ENCODE peak calls at places on chromosome 5, in seven cellular contexts. One of them, this sample, is unnamed.

GRCh38 chr5:7410936-7411511 is 15.1 kb downstream of the ADCY2 start:
- DNase-seq in foreskin fibroblast: no peak
- DNase-seq in heart right ventricle: no peak
- DNase-seq in amygdala: no peak
- DNase-seq in NCI-H526 treated with DMSO at 0.1 percent for 48 hours: no peak
- DNase-seq in activated CD4-positive, alpha-beta T cell treated with anti-CD3 and anti-CD28 coated beads, Interleukin-2, amount 10 ng/mL, durations not matched to agents 7 days and 5 days: no peak
- DNase-seq in fibroblast of mammary gland: no peak
- DNase-seq in this sample: no peak

GRCh38 chr5:43639566-43639965 is 36.6 kb downstream of the NNT start:
- DNase-seq in foreskin fibroblast: no peak
- DNase-seq in heart right ventricle: no peak
- DNase-seq in amygdala: no peak
- DNase-seq in NCI-H526 treated with DMSO at 0.1 percent for 48 hours: no peak
- DNase-seq in activated CD4-positive, alpha-beta T cell treated with anti-CD3 and anti-CD28 coated beads, Interleukin-2, amount 10 ng/mL, durations not matched to agents 7 days and 5 days: no peak
- DNase-seq in fibroblast of mammary gland: peak; percentile 56
- DNase-seq in this sample: no peak

GRCh38 chr5:106311230-106311629 is 1359.5 kb downstream of the EFNA5 start:
- DNase-seq in foreskin fibroblast: no peak
- DNase-seq in heart right ventricle: no peak
- DNase-seq in amygdala: no peak
- DNase-seq in NCI-H526 treated with DMSO at 0.1 percent for 48 hours: no peak
- DNase-seq in activated CD4-positive, alpha-beta T cell treated with anti-CD3 and anti-CD28 coated beads, Interleukin-2, amount 10 ng/mL, durations not matched to agents 7 days and 5 days: no peak
- DNase-seq in fibroblast of mammary gland: no peak
- DNase-seq in this sample: no peak

GRCh38 chr5:109319351-109319750 is 90.4 kb downstream of the PJA2 start:
- DNase-seq in foreskin fibroblast: no peak
- DNase-seq in heart right ventricle: no peak
- DNase-seq in amygdala: no peak
- DNase-seq in NCI-H526 treated with DMSO at 0.1 percent for 48 hours: no peak
- DNase-seq in activated CD4-positive, alpha-beta T cell treated with anti-CD3 and anti-CD28 coated beads, Interleukin-2, amount 10 ng/mL, durations not matched to agents 7 days and 5 days: no peak
- DNase-seq in fibroblast of mammary gland: no peak
- DNase-seq in this sample: no peak

GRCh38 chr5:418681-419121 is 24.3 kb upstream of the EXOC3 start:
- DNase-seq in foreskin fibroblast: peak; percentile 64
- DNase-seq in heart right ventricle: no peak
- DNase-seq in amygdala: no peak
- DNase-seq in NCI-H526 treated with DMSO at 0.1 percent for 48 hours: no peak
- DNase-seq in activated CD4-positive, alpha-beta T cell treated with anti-CD3 and anti-CD28 coated beads, Interleukin-2, amount 10 ng/mL, durations not matched to agents 7 days and 5 days: no peak
- DNase-seq in fibroblast of mammary gland: no peak
- DNase-seq in this sample: no peak

GRCh38 chr5:82313016-82313415 is 34.9 kb upstream of the RPS23 start:
- DNase-seq in foreskin fibroblast: no peak
- DNase-seq in heart right ventricle: no peak
- DNase-seq in amygdala: no peak
- DNase-seq in NCI-H526 treated with DMSO at 0.1 percent for 48 hours: no peak
- DNase-seq in activated CD4-positive, alpha-beta T cell treated with anti-CD3 and anti-CD28 coated beads, Interleukin-2, amount 10 ng/mL, durations not matched to agents 7 days and 5 days: no peak
- DNase-seq in fibroblast of mammary gland: no peak
- DNase-seq in this sample: no peak

GRCh38 chr5:21219255-21219654 is 1231.3 kb upstream of the CDH18 start:
- DNase-seq in foreskin fibroblast: no peak
- DNase-seq in heart right ventricle: no peak
- DNase-seq in amygdala: no peak
- DNase-seq in NCI-H526 treated with DMSO at 0.1 percent for 48 hours: no peak
- DNase-seq in activated CD4-positive, alpha-beta T cell treated with anti-CD3 and anti-CD28 coated beads, Interleukin-2, amount 10 ng/mL, durations not matched to agents 7 days and 5 days: no peak
- DNase-seq in fibroblast of mammary gland: no peak
- DNase-seq in this sample: no peak

GRCh38 chr5:68544091-68544655 is 328.6 kb downstream of the PIK3R1 start:
- DNase-seq in foreskin fibroblast: no peak
- DNase-seq in heart right ventricle: no peak
- DNase-seq in amygdala: no peak
- DNase-seq in NCI-H526 treated with DMSO at 0.1 percent for 48 hours: no peak
- DNase-seq in activated CD4-positive, alpha-beta T cell treated with anti-CD3 and anti-CD28 coated beads, Interleukin-2, amount 10 ng/mL, durations not matched to agents 7 days and 5 days: no peak
- DNase-seq in fibroblast of mammary gland: no peak
- DNase-seq in this sample: no peak

GRCh38 chr5:124599048-124599973 is 147.1 kb downstream of the ZNF608 start:
- DNase-seq in foreskin fibroblast: peak; percentile 33
- DNase-seq in heart right ventricle: no peak
- DNase-seq in amygdala: no peak
- DNase-seq in NCI-H526 treated with DMSO at 0.1 percent for 48 hours: peak; percentile 87
- DNase-seq in activated CD4-positive, alpha-beta T cell treated with anti-CD3 and anti-CD28 coated beads, Interleukin-2, amount 10 ng/mL, durations not matched to agents 7 days and 5 days: no peak
- DNase-seq in fibroblast of mammary gland: peak; percentile 5
- DNase-seq in this sample: no peak

GRCh38 chr5:117488976-117489500 is 914.4 kb upstream of the SEMA6A start:
- DNase-seq in foreskin fibroblast: no peak
- DNase-seq in heart right ventricle: no peak
- DNase-seq in amygdala: no peak
- DNase-seq in NCI-H526 treated with DMSO at 0.1 percent for 48 hours: no peak
- DNase-seq in activated CD4-positive, alpha-beta T cell treated with anti-CD3 and anti-CD28 coated beads, Interleukin-2, amount 10 ng/mL, durations not matched to agents 7 days and 5 days: no peak
- DNase-seq in fibroblast of mammary gland: no peak
- DNase-seq in this sample: no peak

GRCh38 chr5:136087961-136088871 is 44.4 kb upstream of the SMAD5 start:
- DNase-seq in foreskin fibroblast: no peak
- DNase-seq in heart right ventricle: peak; percentile 85
- DNase-seq in amygdala: no peak
- DNase-seq in NCI-H526 treated with DMSO at 0.1 percent for 48 hours: no peak
- DNase-seq in activated CD4-positive, alpha-beta T cell treated with anti-CD3 and anti-CD28 coated beads, Interleukin-2, amount 10 ng/mL, durations not matched to agents 7 days and 5 days: no peak
- DNase-seq in fibroblast of mammary gland: peak; percentile 81
- DNase-seq in this sample: peak; percentile 61

GRCh38 chr5:145233461-145233860 is 601.7 kb downstream of the PRELID2 start:
- DNase-seq in foreskin fibroblast: no peak
- DNase-seq in heart right ventricle: no peak
- DNase-seq in amygdala: no peak
- DNase-seq in NCI-H526 treated with DMSO at 0.1 percent for 48 hours: no peak
- DNase-seq in activated CD4-positive, alpha-beta T cell treated with anti-CD3 and anti-CD28 coated beads, Interleukin-2, amount 10 ng/mL, durations not matched to agents 7 days and 5 days: no peak
- DNase-seq in fibroblast of mammary gland: no peak
- DNase-seq in this sample: no peak

GRCh38 chr5:56375011-56375410 is 141.9 kb upstream of the ANKRD55 start:
- DNase-seq in foreskin fibroblast: no peak
- DNase-seq in heart right ventricle: peak; percentile 34
- DNase-seq in amygdala: no peak
- DNase-seq in NCI-H526 treated with DMSO at 0.1 percent for 48 hours: no peak
- DNase-seq in activated CD4-positive, alpha-beta T cell treated with anti-CD3 and anti-CD28 coated beads, Interleukin-2, amount 10 ng/mL, durations not matched to agents 7 days and 5 days: no peak
- DNase-seq in fibroblast of mammary gland: no peak
- DNase-seq in this sample: no peak

GRCh38 chr5:54159153-54159836 is 151.1 kb downstream of the ARL15 start:
- DNase-seq in foreskin fibroblast: no peak
- DNase-seq in heart right ventricle: no peak
- DNase-seq in amygdala: no peak
- DNase-seq in NCI-H526 treated with DMSO at 0.1 percent for 48 hours: no peak
- DNase-seq in activated CD4-positive, alpha-beta T cell treated with anti-CD3 and anti-CD28 coated beads, Interleukin-2, amount 10 ng/mL, durations not matched to agents 7 days and 5 days: no peak
- DNase-seq in fibroblast of mammary gland: peak; percentile 49
- DNase-seq in this sample: no peak

GRCh38 chr5:15249152-15249551 is 250.8 kb upstream of the FBXL7 start:
- DNase-seq in foreskin fibroblast: peak; percentile 64
- DNase-seq in heart right ventricle: no peak
- DNase-seq in amygdala: no peak
- DNase-seq in NCI-H526 treated with DMSO at 0.1 percent for 48 hours: no peak
- DNase-seq in activated CD4-positive, alpha-beta T cell treated with anti-CD3 and anti-CD28 coated beads, Interleukin-2, amount 10 ng/mL, durations not matched to agents 7 days and 5 days: no peak
- DNase-seq in fibroblast of mammary gland: peak; percentile 68
- DNase-seq in this sample: no peak

GRCh38 chr5:72467421-72467820 is 39.8 kb downstream of the ZNF366 start:
- DNase-seq in foreskin fibroblast: no peak
- DNase-seq in heart right ventricle: no peak
- DNase-seq in amygdala: no peak
- DNase-seq in NCI-H526 treated with DMSO at 0.1 percent for 48 hours: no peak
- DNase-seq in activated CD4-positive, alpha-beta T cell treated with anti-CD3 and anti-CD28 coated beads, Interleukin-2, amount 10 ng/mL, durations not matched to agents 7 days and 5 days: no peak
- DNase-seq in fibroblast of mammary gland: no peak
- DNase-seq in this sample: no peak

GRCh38 chr5:81097733-81098132 is 135.4 kb upstream of the CKMT2 start:
- DNase-seq in foreskin fibroblast: no peak
- DNase-seq in heart right ventricle: no peak
- DNase-seq in amygdala: no peak
- DNase-seq in NCI-H526 treated with DMSO at 0.1 percent for 48 hours: no peak
- DNase-seq in activated CD4-positive, alpha-beta T cell treated with anti-CD3 and anti-CD28 coated beads, Interleukin-2, amount 10 ng/mL, durations not matched to agents 7 days and 5 days: no peak
- DNase-seq in fibroblast of mammary gland: peak; percentile 1
- DNase-seq in this sample: peak; percentile 34

GRCh38 chr5:10366310-10367297 is 13.1 kb downstream of the MARCHF6 start:
- DNase-seq in foreskin fibroblast: peak; percentile 64
- DNase-seq in heart right ventricle: no peak
- DNase-seq in amygdala: no peak
- DNase-seq in NCI-H526 treated with DMSO at 0.1 percent for 48 hours: no peak
- DNase-seq in activated CD4-positive, alpha-beta T cell treated with anti-CD3 and anti-CD28 coated beads, Interleukin-2, amount 10 ng/mL, durations not matched to agents 7 days and 5 days: no peak
- DNase-seq in fibroblast of mammary gland: peak; percentile 48
- DNase-seq in this sample: no peak

GRCh38 chr5:127014573-127014972 is 15.8 kb downstream of the MARCHF3 start:
- DNase-seq in foreskin fibroblast: no peak
- DNase-seq in heart right ventricle: no peak
- DNase-seq in amygdala: no peak
- DNase-seq in NCI-H526 treated with DMSO at 0.1 percent for 48 hours: no peak
- DNase-seq in activated CD4-positive, alpha-beta T cell treated with anti-CD3 and anti-CD28 coated beads, Interleukin-2, amount 10 ng/mL, durations not matched to agents 7 days and 5 days: no peak
- DNase-seq in fibroblast of mammary gland: no peak
- DNase-seq in this sample: no peak

GRCh38 chr5:139795074-139796001 is at the start of gene PSD2:
- DNase-seq in foreskin fibroblast: no peak
- DNase-seq in heart right ventricle: peak; percentile 40
- DNase-seq in amygdala: peak; percentile 21
- DNase-seq in NCI-H526 treated with DMSO at 0.1 percent for 48 hours: peak; percentile 59
- DNase-seq in activated CD4-positive, alpha-beta T cell treated with anti-CD3 and anti-CD28 coated beads, Interleukin-2, amount 10 ng/mL, durations not matched to agents 7 days and 5 days: peak; percentile 12
- DNase-seq in fibroblast of mammary gland: no peak
- DNase-seq in this sample: peak; percentile 66

GRCh38 chr5:141100243-141100805 is at the start of gene PCDHB3:
- DNase-seq in foreskin fibroblast: no peak
- DNase-seq in heart right ventricle: no peak
- DNase-seq in amygdala: peak; percentile 2
- DNase-seq in NCI-H526 treated with DMSO at 0.1 percent for 48 hours: peak; percentile 61
- DNase-seq in activated CD4-positive, alpha-beta T cell treated with anti-CD3 and anti-CD28 coated beads, Interleukin-2, amount 10 ng/mL, durations not matched to agents 7 days and 5 days: peak; percentile 25
- DNase-seq in fibroblast of mammary gland: peak; percentile 60
- DNase-seq in this sample: peak; percentile 77

GRCh38 chr5:115831163-115831768 is 10.1 kb downstream of the ATG12 start:
- DNase-seq in foreskin fibroblast: no peak
- DNase-seq in heart right ventricle: no peak
- DNase-seq in amygdala: no peak
- DNase-seq in NCI-H526 treated with DMSO at 0.1 percent for 48 hours: no peak
- DNase-seq in activated CD4-positive, alpha-beta T cell treated with anti-CD3 and anti-CD28 coated beads, Interleukin-2, amount 10 ng/mL, durations not matched to agents 7 days and 5 days: peak; percentile 41
- DNase-seq in fibroblast of mammary gland: peak; percentile 57
- DNase-seq in this sample: peak; percentile 53

GRCh38 chr5:91074615-91075014 is 308.5 kb downstream of the ARRDC3 start:
- DNase-seq in foreskin fibroblast: peak; percentile 81
- DNase-seq in heart right ventricle: no peak
- DNase-seq in amygdala: no peak
- DNase-seq in NCI-H526 treated with DMSO at 0.1 percent for 48 hours: peak; percentile 8
- DNase-seq in activated CD4-positive, alpha-beta T cell treated with anti-CD3 and anti-CD28 coated beads, Interleukin-2, amount 10 ng/mL, durations not matched to agents 7 days and 5 days: no peak
- DNase-seq in fibroblast of mammary gland: peak; percentile 94
- DNase-seq in this sample: peak; percentile 8

GRCh38 chr5:152532714-152533113 is 127.6 kb upstream of the NMUR2 start:
- DNase-seq in foreskin fibroblast: peak; percentile 30
- DNase-seq in heart right ventricle: no peak
- DNase-seq in amygdala: no peak
- DNase-seq in NCI-H526 treated with DMSO at 0.1 percent for 48 hours: peak; percentile 14
- DNase-seq in activated CD4-positive, alpha-beta T cell treated with anti-CD3 and anti-CD28 coated beads, Interleukin-2, amount 10 ng/mL, durations not matched to agents 7 days and 5 days: peak; percentile 36
- DNase-seq in fibroblast of mammary gland: peak; percentile 71
- DNase-seq in this sample: peak; percentile 18

GRCh38 chr5:56815657-56816545 is 552 bp downstream of the MAP3K1 start:
- DNase-seq in foreskin fibroblast: peak; percentile 25
- DNase-seq in heart right ventricle: peak; percentile 34
- DNase-seq in amygdala: no peak
- DNase-seq in NCI-H526 treated with DMSO at 0.1 percent for 48 hours: peak; percentile 16
- DNase-seq in activated CD4-positive, alpha-beta T cell treated with anti-CD3 and anti-CD28 coated beads, Interleukin-2, amount 10 ng/mL, durations not matched to agents 7 days and 5 days: peak; percentile 55
- DNase-seq in fibroblast of mammary gland: peak; percentile 16
- DNase-seq in this sample: peak; percentile 43

GRCh38 chr5:141496038-141496437 is 7.2 kb downstream of the PCDHGC5 start:
- DNase-seq in foreskin fibroblast: no peak
- DNase-seq in heart right ventricle: no peak
- DNase-seq in amygdala: no peak
- DNase-seq in NCI-H526 treated with DMSO at 0.1 percent for 48 hours: no peak
- DNase-seq in activated CD4-positive, alpha-beta T cell treated with anti-CD3 and anti-CD28 coated beads, Interleukin-2, amount 10 ng/mL, durations not matched to agents 7 days and 5 days: no peak
- DNase-seq in fibroblast of mammary gland: no peak
- DNase-seq in this sample: no peak

GRCh38 chr5:133939668-133940067 is 28.8 kb downstream of the C5orf15 start:
- DNase-seq in foreskin fibroblast: no peak
- DNase-seq in heart right ventricle: no peak
- DNase-seq in amygdala: no peak
- DNase-seq in NCI-H526 treated with DMSO at 0.1 percent for 48 hours: no peak
- DNase-seq in activated CD4-positive, alpha-beta T cell treated with anti-CD3 and anti-CD28 coated beads, Interleukin-2, amount 10 ng/mL, durations not matched to agents 7 days and 5 days: no peak
- DNase-seq in fibroblast of mammary gland: no peak
- DNase-seq in this sample: no peak

GRCh38 chr5:113231653-113232000 is 203.2 kb downstream of the TSSK1B start:
- DNase-seq in foreskin fibroblast: no peak
- DNase-seq in heart right ventricle: no peak
- DNase-seq in amygdala: no peak
- DNase-seq in NCI-H526 treated with DMSO at 0.1 percent for 48 hours: no peak
- DNase-seq in activated CD4-positive, alpha-beta T cell treated with anti-CD3 and anti-CD28 coated beads, Interleukin-2, amount 10 ng/mL, durations not matched to agents 7 days and 5 days: no peak
- DNase-seq in fibroblast of mammary gland: no peak
- DNase-seq in this sample: no peak

GRCh38 chr5:134115806-134116175 is 1.3 kb downstream of the TCF7 start:
- DNase-seq in foreskin fibroblast: no peak
- DNase-seq in heart right ventricle: no peak
- DNase-seq in amygdala: no peak
- DNase-seq in NCI-H526 treated with DMSO at 0.1 percent for 48 hours: no peak
- DNase-seq in activated CD4-positive, alpha-beta T cell treated with anti-CD3 and anti-CD28 coated beads, Interleukin-2, amount 10 ng/mL, durations not matched to agents 7 days and 5 days: no peak
- DNase-seq in fibroblast of mammary gland: no peak
- DNase-seq in this sample: no peak